ENCODE peak calls at places on chromosomes 1 and 21, in four cellular contexts. J, S, C and I are unnamed samples.

GRCh38 chr1:26349196-26349885 is 4.6 kb downstream of the CRYBG2 start:
- DNase-seq in J (peak), S (no peak), C (peak), I (peak)

GRCh38 chr21:38869946-38870345 is 64.2 kb downstream of the ETS2 start:
- DNase-seq in J (no peak), S (no peak), C (no peak), I (peak)

GRCh38 chr1:44024903-44025525 is 6.2 kb downstream of the SLC6A9 start:
- DNase-seq in J (no peak), S (no peak), C (no peak), I (no peak)

GRCh38 chr1:115529216-115529897 is 112.4 kb upstream of the VANGL1 start:
- DNase-seq in J (no peak), S (no peak), C (no peak), I (no peak)

GRCh38 chr1:50491142-50491541 is 67.9 kb upstream of the DMRTA2 start:
- DNase-seq in J (no peak), S (no peak), C (no peak), I (peak)

GRCh38 chr1:95116666-95117206 is 419 bp upstream of the TLCD4 start:
- DNase-seq in J (peak), S (no peak), C (peak), I (peak)

GRCh38 chr21:27590271-27590670 is 623.4 kb upstream of the ADAMTS5 start:
- DNase-seq in J (no peak), S (no peak), C (no peak), I (no peak)

GRCh38 chr1:175185918-175186317 is 6.7 kb downstream of the KIAA0040 start:
- DNase-seq in J (no peak), S (no peak), C (no peak), I (no peak)

GRCh38 chr1:201138311-201138840 is 11.4 kb upstream of the ASCL5 start:
- DNase-seq in J (no peak), S (no peak), C (no peak), I (no peak)

GRCh38 chr1:16372535-16373340 is 5.7 kb downstream of the SZRD1 start:
- DNase-seq in J (no peak), S (no peak), C (no peak), I (no peak)

GRCh38 chr1:66532798-66533783 is 862 bp upstream of the SGIP1 start:
- DNase-seq in J (peak), S (no peak), C (peak), I (peak)

GRCh38 chr1:238088891-238089290 is 198.2 kb upstream of the ZP4 start:
- DNase-seq in J (no peak), S (no peak), C (no peak), I (peak)

GRCh38 chr1:56185493-56185892 is 393.9 kb downstream of the PLPP3 start:
- DNase-seq in J (no peak), S (no peak), C (no peak), I (no peak)

GRCh38 chr1:37434292-37434907 is 40.0 kb upstream of the ZC3H12A start:
- DNase-seq in J (peak), S (peak), C (peak), I (peak)

GRCh38 chr1:203663294-203663693 is 36.7 kb downstream of the ATP2B4 start:
- DNase-seq in J (peak), S (no peak), C (peak), I (peak)

GRCh38 chr1:167360120-167360519 is 139.4 kb downstream of the POU2F1 start:
- DNase-seq in J (no peak), S (no peak), C (no peak), I (peak)